ENCODE peak calls at places on chromosomes 4 and X, in eight cellular contexts. C, D, F, U, L, R, O and V are unnamed samples.

GRCh38 chrX:129525162-129525561 is 1.9 kb upstream of the SMARCA1 start:
- DNase-seq in C (no peak), O (no peak), L (no peak), D (no peak), U (no peak), R (no peak), F (no peak), V (no peak)

GRCh38 chr4:53068755-53069154 is 206.6 kb downstream of the RASL11B start:
- DNase-seq in U (no peak), C (no peak), R (no peak), F (peak; percentile 36), L (no peak), D (no peak), O (no peak), V (no peak)

GRCh38 chr4:163194593-163194992 is 27.9 kb upstream of the NAF1 start:
- DNase-seq in F (no peak), O (no peak), R (no peak), C (no peak), L (no peak), U (no peak), D (no peak), V (no peak)

GRCh38 chr4:112082954-112083586 is 62.2 kb upstream of the FAM241A start:
- DNase-seq in C (no peak), U (no peak), L (peak; percentile 65), R (no peak), D (no peak), O (no peak), F (no peak), V (peak; percentile 52)

GRCh38 chr4:75490155-75490554 is 24.0 kb downstream of the RCHY1 start:
- DNase-seq in O (no peak), D (no peak), U (no peak), R (no peak), F (no peak), C (no peak), L (peak; percentile 54), V (no peak)

GRCh38 chr4:32140636-32141035 is 1420.5 kb downstream of the PCDH7 start:
- DNase-seq in D (no peak), O (no peak), U (no peak), R (peak; percentile 1), L (peak; percentile 19), C (no peak), F (no peak), V (no peak)

GRCh38 chrX:11787564-11787963 is 29.5 kb downstream of the MSL3 start:
- DNase-seq in O (peak; percentile 79), L (peak; percentile 38), F (peak; percentile 66), C (peak; percentile 65), R (peak; percentile 96), U (peak; percentile 70), D (peak; percentile 36), V (peak; percentile 58)

GRCh38 chr4:166165829-166166420 is 292.9 kb downstream of the TLL1 start:
- DNase-seq in F (peak; percentile 24), O (no peak), L (peak; percentile 85), D (no peak), R (peak; percentile 25), U (peak; percentile 44), C (no peak), V (peak; percentile 18)

GRCh38 chr4:87068591-87069021 is 133.8 kb downstream of the AFF1 start:
- DNase-seq in D (no peak), R (no peak), F (no peak), U (no peak), C (no peak), L (peak; percentile 54), O (no peak), V (no peak)

GRCh38 chr4:96009720-96010119 is 169.8 kb downstream of the PDHA2 start:
- DNase-seq in D (no peak), L (no peak), U (no peak), R (no peak), O (no peak), C (no peak), F (no peak), V (no peak)

GRCh38 chr4:21451032-21451431 is 497.5 kb downstream of the KCNIP4 start:
- DNase-seq in L (no peak), C (no peak), F (no peak), D (no peak), U (no peak), R (no peak), O (no peak), V (no peak)

GRCh38 chr4:93384897-93385296 is 443.7 kb upstream of the ATOH1 start:
- DNase-seq in C (no peak), D (no peak), O (no peak), F (no peak), U (no peak), R (no peak), L (no peak), V (no peak)

GRCh38 chr4:41155194-41155830 is 59.0 kb downstream of the APBB2 start:
- DNase-seq in U (no peak), C (no peak), F (no peak), L (peak; percentile 26), O (no peak), R (no peak), D (no peak), V (no peak)

GRCh38 chr4:82782626-82783025 is 16.0 kb downstream of the SCD5 start:
- DNase-seq in O (peak; percentile 34), C (no peak), U (no peak), L (no peak), D (no peak), R (peak; percentile 65), F (no peak), V (no peak)

GRCh38 chrX:111568356-111568755 is 56.9 kb downstream of the SERTM2 start:
- DNase-seq in D (no peak), R (peak; percentile 64), L (peak; percentile 50), C (no peak), F (no peak), U (no peak), O (no peak), V (no peak)

GRCh38 chrX:35122756-35123155 is 180.2 kb downstream of the FAM47B start:
- DNase-seq in O (no peak), D (no peak), C (no peak), U (no peak), L (no peak), R (no peak), F (no peak), V (no peak)

GRCh38 chr4:87973283-87974169 is 2.0 kb upstream of the SPP1 start:
- DNase-seq in L (peak; percentile 73), R (peak; percentile 91), O (no peak), C (peak; percentile 11), D (peak; percentile 30), U (peak; percentile 26), F (peak; percentile 79), V (peak; percentile 47)

GRCh38 chrX:109252789-109253188 is 229.1 kb downstream of the GUCY2F start:
- DNase-seq in L (no peak), R (no peak), U (no peak), O (no peak), C (no peak), D (no peak), F (no peak), V (no peak)

GRCh38 chrX:71871367-71871766 is 39.3 kb upstream of the NHSL2 start:
- DNase-seq in U (no peak), O (no peak), L (no peak), D (no peak), R (peak; percentile 56), C (no peak), F (no peak), V (no peak)

GRCh38 chrX:7074135-7074907 is 73.2 kb upstream of the STS start:
- DNase-seq in O (no peak), R (no peak), F (no peak), U (no peak), D (no peak), C (no peak), L (no peak), V (no peak)

GRCh38 chr4:4443821-4444220 is 56.9 kb downstream of the NSG1 start:
- DNase-seq in R (peak; percentile 78), D (no peak), L (peak; percentile 34), C (no peak), O (no peak), U (no peak), F (no peak), V (no peak)

GRCh38 chr4:98658287-98659105 is at the start of gene TSPAN5:
- DNase-seq in D (peak; percentile 79), R (peak; percentile 79), F (peak; percentile 49), U (peak; percentile 75), C (peak; percentile 75), L (peak; percentile 93), O (peak; percentile 89), V (peak; percentile 80)

GRCh38 chr4:167025651-167026050 is 208.6 kb downstream of the SPOCK3 start:
- DNase-seq in O (no peak), F (no peak), U (no peak), C (no peak), R (no peak), D (no peak), L (peak; percentile 28), V (no peak)

GRCh38 chrX:27998666-27999065 is 17.4 kb upstream of the DCAF8L1 start:
- DNase-seq in U (no peak), R (no peak), O (no peak), F (no peak), C (no peak), D (no peak), L (no peak), V (no peak)

GRCh38 chrX:116204947-116205346 is 34.4 kb downstream of the AGTR2 start:
- DNase-seq in O (no peak), F (no peak), L (peak; percentile 17), D (no peak), R (peak; percentile 14), C (no peak), U (no peak), V (no peak)

GRCh38 chr4:168593399-168593798 is 96.5 kb downstream of the PALLD start:
- DNase-seq in F (no peak), R (no peak), U (no peak), D (no peak), L (no peak), C (no peak), O (no peak), V (no peak)

GRCh38 chr4:26493461-26493860 is 3.2 kb upstream of the CCKAR start:
- DNase-seq in L (no peak), C (no peak), R (no peak), F (no peak), O (no peak), U (no peak), D (no peak), V (no peak)

GRCh38 chr4:41647368-41647767 is 101.2 kb downstream of the PHOX2B start:
- DNase-seq in F (no peak), U (no peak), D (no peak), O (no peak), L (no peak), C (no peak), R (no peak), V (no peak)

GRCh38 chrX:134732676-134733075 is 74.4 kb upstream of the PLAC1 start:
- DNase-seq in D (no peak), R (no peak), O (no peak), F (no peak), U (no peak), C (no peak), L (no peak), V (no peak)

GRCh38 chr4:98680806-98681205 is 22.4 kb upstream of the TSPAN5 start:
- DNase-seq in U (no peak), O (no peak), C (no peak), F (no peak), L (no peak), R (no peak), D (no peak), V (no peak)

GRCh38 chrX:45614853-45615252 is 414.2 kb upstream of the DIPK2B start:
- DNase-seq in D (no peak), F (no peak), C (no peak), O (no peak), R (no peak), L (no peak), U (no peak), V (no peak)

GRCh38 chr4:72107456-72107855 is 75.7 kb downstream of the NPFFR2 start:
- DNase-seq in R (no peak), O (no peak), D (no peak), L (no peak), C (no peak), U (no peak), F (no peak), V (no peak)

GRCh38 chr4:142350886-142351285 is 495.2 kb downstream of the INPP4B start:
- DNase-seq in C (no peak), L (peak; percentile 20), R (no peak), O (no peak), D (no peak), F (no peak), U (no peak), V (peak; percentile 43)

GRCh38 chr4:128155231-128155855 is 94.2 kb downstream of the LARP1B start:
- DNase-seq in C (no peak), F (no peak), D (peak; percentile 41), L (no peak), O (no peak), R (no peak), U (no peak), V (no peak)